ENCODE peak calls at places on chromosome 1, in eight cellular contexts. U, A, H, F, X, G, Y and D are unnamed samples.

GRCh38 chr1:119285482-119285881 is 83.1 kb upstream of the HAO2 start:
- DNase-seq in U (no peak), A (no peak), H (no peak), F (no peak), X (no peak), G (peak; percentile 33), Y (no peak), D (peak; percentile 61)

GRCh38 chr1:56572334-56573050 is 6.9 kb downstream of the PLPP3 start:
- DNase-seq in U (no peak), A (no peak), H (no peak), F (no peak), X (no peak), G (no peak), Y (no peak), D (no peak)

GRCh38 chr1:222815367-222815765 is 527 bp downstream of the DISP1 start:
- DNase-seq in U (no peak), A (no peak), H (no peak), F (no peak), X (peak; percentile 31), G (peak; percentile 58), Y (peak; percentile 75), D (no peak)

GRCh38 chr1:2415801-2416208 is 3.4 kb upstream of the PEX10 start:
- DNase-seq in U (no peak), A (peak; percentile 46), H (no peak), F (no peak), X (no peak), G (no peak), Y (no peak), D (no peak)

GRCh38 chr1:199585392-199585791 is 442.1 kb upstream of the NR5A2 start:
- DNase-seq in U (no peak), A (no peak), H (no peak), F (no peak), X (no peak), G (peak; percentile 70), Y (no peak), D (no peak)

GRCh38 chr1:37602750-37603694 is 7.3 kb upstream of the GNL2 start:
- DNase-seq in U (no peak), A (no peak), H (no peak), F (peak; percentile 29), X (peak; percentile 10), G (peak; percentile 51), Y (no peak), D (peak; percentile 54)

GRCh38 chr1:187551061-187551460 is 722.3 kb downstream of the PLA2G4A start:
- DNase-seq in U (no peak), A (peak; percentile 12), H (no peak), F (no peak), X (no peak), G (no peak), Y (no peak), D (no peak)

GRCh38 chr1:29586991-29587745 is 350.8 kb downstream of the PTPRU start:
- DNase-seq in U (no peak), A (no peak), H (peak; percentile 54), F (no peak), X (no peak), G (peak; percentile 87), Y (peak; percentile 38), D (no peak)

GRCh38 chr1:39080884-39081265 is 54.7 kb downstream of the NDUFS5 start:
- DNase-seq in U (peak; percentile 47), A (peak; percentile 38), H (no peak), F (peak; percentile 31), X (no peak), G (no peak), Y (no peak), D (no peak)